ENCODE peak calls at places on chromosomes 7 and 10, in seven cellular contexts. One of them, this sample, is unnamed.
A peak's percentile ranks its signal among the peaks of the same experiment; 100 is the strongest.

GRCh38 chr10:49634053-49634660 is 20.3 kb downstream of the CHAT start:
- DNase-seq in hepatocyte: no peak
- DNase-seq in IMR-90: no peak
- DNase-seq in PC-3: no peak
- DNase-seq in colonic mucosa: no peak
- DNase-seq in NT2/D1: no peak
- DNase-seq in thoracic aorta: no peak
- DNase-seq in this sample: peak; percentile 19

GRCh38 chr7:81621893-81622292 is 148.0 kb downstream of the HGF start:
- DNase-seq in hepatocyte: no peak
- DNase-seq in IMR-90: no peak
- DNase-seq in PC-3: no peak
- DNase-seq in colonic mucosa: no peak
- DNase-seq in NT2/D1: no peak
- DNase-seq in thoracic aorta: no peak
- DNase-seq in this sample: no peak

GRCh38 chr7:119482209-119482608 is 790.8 kb upstream of the KCND2 start:
- DNase-seq in hepatocyte: peak; percentile 58
- DNase-seq in IMR-90: no peak
- DNase-seq in PC-3: peak; percentile 50
- DNase-seq in colonic mucosa: no peak
- DNase-seq in NT2/D1: peak; percentile 32
- DNase-seq in thoracic aorta: no peak
- DNase-seq in this sample: peak; percentile 38

GRCh38 chr7:43904533-43905208 is 1.7 kb downstream of the URGCP start:
- DNase-seq in hepatocyte: no peak
- DNase-seq in IMR-90: peak; percentile 48
- DNase-seq in PC-3: peak; percentile 67
- DNase-seq in colonic mucosa: no peak
- DNase-seq in NT2/D1: no peak
- DNase-seq in thoracic aorta: no peak
- DNase-seq in this sample: no peak

GRCh38 chr7:149869291-149869650 is 4.5 kb upstream of the ATP6V0E2 start:
- DNase-seq in hepatocyte: no peak
- DNase-seq in IMR-90: no peak
- DNase-seq in PC-3: no peak
- DNase-seq in colonic mucosa: peak; percentile 7
- DNase-seq in NT2/D1: no peak
- DNase-seq in thoracic aorta: no peak
- DNase-seq in this sample: no peak

GRCh38 chr10:97869091-97870042 is 19.7 kb downstream of the GOLGA7B start:
- DNase-seq in hepatocyte: peak; percentile 89
- DNase-seq in IMR-90: peak; percentile 67
- DNase-seq in PC-3: peak; percentile 90
- DNase-seq in colonic mucosa: peak; percentile 74
- DNase-seq in NT2/D1: peak; percentile 52
- DNase-seq in thoracic aorta: peak; percentile 41
- DNase-seq in this sample: peak; percentile 86

GRCh38 chr7:99707096-99707495 is 27.3 kb upstream of the CYP3A5 start:
- DNase-seq in hepatocyte: no peak
- DNase-seq in IMR-90: peak; percentile 21
- DNase-seq in PC-3: no peak
- DNase-seq in colonic mucosa: no peak
- DNase-seq in NT2/D1: no peak
- DNase-seq in thoracic aorta: no peak
- DNase-seq in this sample: no peak

GRCh38 chr10:58068809-58069208 is 198.9 kb downstream of the IPMK start:
- DNase-seq in hepatocyte: no peak
- DNase-seq in IMR-90: no peak
- DNase-seq in PC-3: no peak
- DNase-seq in colonic mucosa: no peak
- DNase-seq in NT2/D1: no peak
- DNase-seq in thoracic aorta: no peak
- DNase-seq in this sample: no peak

GRCh38 chr7:31874631-31875374 is 187.8 kb downstream of the PPP1R17 start:
- DNase-seq in hepatocyte: no peak
- DNase-seq in IMR-90: no peak
- DNase-seq in PC-3: peak; percentile 23
- DNase-seq in colonic mucosa: no peak
- DNase-seq in NT2/D1: no peak
- DNase-seq in thoracic aorta: no peak
- DNase-seq in this sample: no peak

GRCh38 chr10:29861811-29862505 is 197.4 kb downstream of the JCAD start:
- DNase-seq in hepatocyte: no peak
- DNase-seq in IMR-90: no peak
- DNase-seq in PC-3: peak; percentile 21
- DNase-seq in colonic mucosa: no peak
- DNase-seq in NT2/D1: no peak
- DNase-seq in thoracic aorta: no peak
- DNase-seq in this sample: no peak

GRCh38 chr7:47252706-47253105 is 329.2 kb downstream of the TNS3 start:
- DNase-seq in hepatocyte: no peak
- DNase-seq in IMR-90: no peak
- DNase-seq in PC-3: no peak
- DNase-seq in colonic mucosa: no peak
- DNase-seq in NT2/D1: no peak
- DNase-seq in thoracic aorta: no peak
- DNase-seq in this sample: no peak

GRCh38 chr7:103025341-103025740 is 49.3 kb downstream of the FBXL13 start:
- DNase-seq in hepatocyte: no peak
- DNase-seq in IMR-90: no peak
- DNase-seq in PC-3: no peak
- DNase-seq in colonic mucosa: no peak
- DNase-seq in NT2/D1: no peak
- DNase-seq in thoracic aorta: no peak
- DNase-seq in this sample: no peak

GRCh38 chr7:38796636-38797501 is 112.1 kb downstream of the VPS41 start:
- DNase-seq in hepatocyte: peak; percentile 67
- DNase-seq in IMR-90: peak; percentile 67
- DNase-seq in PC-3: peak; percentile 77
- DNase-seq in colonic mucosa: peak; percentile 52
- DNase-seq in NT2/D1: peak; percentile 66
- DNase-seq in thoracic aorta: no peak
- DNase-seq in this sample: no peak

GRCh38 chr7:15750741-15751140 is 64.3 kb upstream of the MEOX2 start:
- DNase-seq in hepatocyte: no peak
- DNase-seq in IMR-90: no peak
- DNase-seq in PC-3: no peak
- DNase-seq in colonic mucosa: no peak
- DNase-seq in NT2/D1: no peak
- DNase-seq in thoracic aorta: no peak
- DNase-seq in this sample: no peak

GRCh38 chr7:94295805-94296204 is 98.9 kb upstream of the COL1A2 start:
- DNase-seq in hepatocyte: peak; percentile 66
- DNase-seq in IMR-90: peak; percentile 85
- DNase-seq in PC-3: peak; percentile 63
- DNase-seq in colonic mucosa: no peak
- DNase-seq in NT2/D1: no peak
- DNase-seq in thoracic aorta: no peak
- DNase-seq in this sample: no peak

GRCh38 chr10:106504536-106504935 is 660.0 kb downstream of the SORCS1 start:
- DNase-seq in hepatocyte: no peak
- DNase-seq in IMR-90: no peak
- DNase-seq in PC-3: no peak
- DNase-seq in colonic mucosa: no peak
- DNase-seq in NT2/D1: no peak
- DNase-seq in thoracic aorta: no peak
- DNase-seq in this sample: no peak

GRCh38 chr7:85734823-85735222 is 548.0 kb upstream of the SEMA3D start:
- DNase-seq in hepatocyte: no peak
- DNase-seq in IMR-90: no peak
- DNase-seq in PC-3: no peak
- DNase-seq in colonic mucosa: no peak
- DNase-seq in NT2/D1: no peak
- DNase-seq in thoracic aorta: no peak
- DNase-seq in this sample: no peak

GRCh38 chr7:155483868-155484325 is 26.0 kb downstream of the EN2 start:
- DNase-seq in hepatocyte: no peak
- DNase-seq in IMR-90: no peak
- DNase-seq in PC-3: no peak
- DNase-seq in colonic mucosa: no peak
- DNase-seq in NT2/D1: no peak
- DNase-seq in thoracic aorta: no peak
- DNase-seq in this sample: no peak

GRCh38 chr7:21953766-21954165 is 8.1 kb upstream of the CDCA7L start:
- DNase-seq in hepatocyte: no peak
- DNase-seq in IMR-90: peak; percentile 42
- DNase-seq in PC-3: no peak
- DNase-seq in colonic mucosa: no peak
- DNase-seq in NT2/D1: no peak
- DNase-seq in thoracic aorta: no peak
- DNase-seq in this sample: no peak

GRCh38 chr10:110395350-110396283 is 90.9 kb upstream of the SMNDC1 start:
- DNase-seq in hepatocyte: peak; percentile 90
- DNase-seq in IMR-90: peak; percentile 99
- DNase-seq in PC-3: peak; percentile 76
- DNase-seq in colonic mucosa: peak; percentile 90
- DNase-seq in NT2/D1: no peak
- DNase-seq in thoracic aorta: no peak
- DNase-seq in this sample: peak; percentile 85

GRCh38 chr7:118080947-118081346 is 103.0 kb upstream of the LSM8 start:
- DNase-seq in hepatocyte: peak; percentile 43
- DNase-seq in IMR-90: peak; percentile 81
- DNase-seq in PC-3: peak; percentile 71
- DNase-seq in colonic mucosa: peak; percentile 25
- DNase-seq in NT2/D1: no peak
- DNase-seq in thoracic aorta: no peak
- DNase-seq in this sample: no peak

GRCh38 chr10:47019546-47019945 is 108.3 kb downstream of the PTPN20 start:
- DNase-seq in hepatocyte: no peak
- DNase-seq in IMR-90: no peak
- DNase-seq in PC-3: no peak
- DNase-seq in colonic mucosa: no peak
- DNase-seq in NT2/D1: no peak
- DNase-seq in thoracic aorta: no peak
- DNase-seq in this sample: peak; percentile 6

GRCh38 chr7:143227806-143228205 is 6.0 kb downstream of the TAS2R40 start:
- DNase-seq in hepatocyte: no peak
- DNase-seq in IMR-90: no peak
- DNase-seq in PC-3: no peak
- DNase-seq in colonic mucosa: no peak
- DNase-seq in NT2/D1: no peak
- DNase-seq in thoracic aorta: no peak
- DNase-seq in this sample: no peak

GRCh38 chr7:157457355-157458253 is 120.8 kb downstream of the DNAJB6 start:
- DNase-seq in hepatocyte: no peak
- DNase-seq in IMR-90: no peak
- DNase-seq in PC-3: no peak
- DNase-seq in colonic mucosa: peak; percentile 12
- DNase-seq in NT2/D1: no peak
- DNase-seq in thoracic aorta: no peak
- DNase-seq in this sample: no peak
- H3K4me1 ChIP-seq in hepatocyte: no peaks in the 10 kb centered on the region
- H3K4me1 ChIP-seq in IMR-90: no peaks in the 10 kb centered on the region
- H3K4me1 ChIP-seq in PC-3: no peaks in the 10 kb centered on the region
- H3K4me1 ChIP-seq in colonic mucosa: no peaks in the 10 kb centered on the region
- H3K4me1 ChIP-seq in NT2/D1: peaks cover 2% of the 10 kb centered on the region
- H3K4me1 ChIP-seq in thoracic aorta: no peaks in the 10 kb centered on the region
- H3K4me1 ChIP-seq in this sample: no peaks in the 10 kb centered on the region

GRCh38 chr10:38103754-38104153 is 9.6 kb downstream of the ZNF37A start:
- DNase-seq in hepatocyte: no peak
- DNase-seq in IMR-90: no peak
- DNase-seq in PC-3: no peak
- DNase-seq in colonic mucosa: no peak
- DNase-seq in NT2/D1: no peak
- DNase-seq in thoracic aorta: no peak
- DNase-seq in this sample: no peak
- H3K9me3 ChIP-seq in hepatocyte: peaks cover 12% of the 10 kb centered on the region
- H3K9me3 ChIP-seq in IMR-90: peaks cover 9% of the 10 kb centered on the region
- H3K9me3 ChIP-seq in PC-3: peaks cover 47% of the 10 kb centered on the region
- H3K9me3 ChIP-seq in colonic mucosa: no peaks in the 10 kb centered on the region
- H3K9me3 ChIP-seq in NT2/D1: peaks cover 35% of the 10 kb centered on the region
- H3K9me3 ChIP-seq in thoracic aorta: peaks cover 86% of the 10 kb centered on the region
- H3K9me3 ChIP-seq in this sample: peaks cover 19% of the 10 kb centered on the region

GRCh38 chr7:14717169-14717568 is 185.4 kb downstream of the DGKB start:
- DNase-seq in hepatocyte: no peak
- DNase-seq in IMR-90: no peak
- DNase-seq in PC-3: no peak
- DNase-seq in colonic mucosa: no peak
- DNase-seq in NT2/D1: no peak
- DNase-seq in thoracic aorta: no peak
- DNase-seq in this sample: no peak
- H3K4me1 ChIP-seq in hepatocyte: no peaks in the 10 kb centered on the region
- H3K4me1 ChIP-seq in IMR-90: no peaks in the 10 kb centered on the region
- H3K4me1 ChIP-seq in PC-3: peaks cover 9% of the 10 kb centered on the region
- H3K4me1 ChIP-seq in colonic mucosa: no peaks in the 10 kb centered on the region
- H3K4me1 ChIP-seq in NT2/D1: no peaks in the 10 kb centered on the region
- H3K4me1 ChIP-seq in thoracic aorta: no peaks in the 10 kb centered on the region
- H3K4me1 ChIP-seq in this sample: no peaks in the 10 kb centered on the region

DNA sequence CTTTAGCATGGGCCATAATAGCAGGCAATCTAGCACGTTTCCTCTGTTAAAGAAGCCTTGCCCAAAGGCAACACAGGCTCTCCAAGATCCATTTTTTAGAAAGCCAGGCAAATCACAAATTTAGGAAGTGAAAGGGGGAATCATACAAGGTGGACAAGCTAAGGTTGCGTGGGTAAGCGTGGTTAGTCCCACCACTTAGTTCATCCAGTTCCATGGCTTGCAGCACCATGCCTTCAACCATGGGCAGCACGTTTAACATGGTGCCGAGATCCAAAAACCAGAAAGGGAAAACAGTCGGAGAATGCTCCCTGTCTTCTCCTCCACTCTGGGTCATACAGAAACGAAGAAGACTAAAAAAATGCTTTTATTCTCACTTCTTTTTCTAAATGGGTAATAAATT is 234.4 kb upstream of the IMMP2L start:
- DNase-seq in hepatocyte: no peak
- DNase-seq in IMR-90: peak; percentile 4
- DNase-seq in PC-3: no peak
- DNase-seq in colonic mucosa: no peak
- DNase-seq in NT2/D1: peak; percentile 5
- DNase-seq in thoracic aorta: no peak
- DNase-seq in this sample: no peak
- H3K9me3 ChIP-seq in hepatocyte: peaks cover 23% of the 10 kb centered on the region
- H3K9me3 ChIP-seq in IMR-90: peaks cover 31% of the 10 kb centered on the region
- H3K9me3 ChIP-seq in PC-3: peaks cover 28% of the 10 kb centered on the region
- H3K9me3 ChIP-seq in colonic mucosa: no peaks in the 10 kb centered on the region
- H3K9me3 ChIP-seq in NT2/D1: peaks cover 39% of the 10 kb centered on the region
- H3K9me3 ChIP-seq in thoracic aorta: peaks cover 42% of the 10 kb centered on the region
- H3K9me3 ChIP-seq in this sample: peaks cover 20% of the 10 kb centered on the region

GRCh38 chr7:130489140-130489967 is 2.5 kb upstream of the MEST start:
- DNase-seq in hepatocyte: peak; percentile 47
- DNase-seq in IMR-90: peak; percentile 85
- DNase-seq in PC-3: no peak
- DNase-seq in colonic mucosa: no peak
- DNase-seq in NT2/D1: no peak
- DNase-seq in thoracic aorta: no peak
- DNase-seq in this sample: no peak
- H3K4me1 ChIP-seq in hepatocyte: peaks cover 25% of the 10 kb centered on the region
- H3K4me1 ChIP-seq in IMR-90: peaks cover 10% of the 10 kb centered on the region
- H3K4me1 ChIP-seq in PC-3: peaks cover 14% of the 10 kb centered on the region
- H3K4me1 ChIP-seq in colonic mucosa: no peaks in the 10 kb centered on the region
- H3K4me1 ChIP-seq in NT2/D1: no peaks in the 10 kb centered on the region
- H3K4me1 ChIP-seq in thoracic aorta: peaks cover 6% of the 10 kb centered on the region
- H3K4me1 ChIP-seq in this sample: no peaks in the 10 kb centered on the region